ENCODE peak calls at places on chromosomes 13 and 19, in four cellular contexts. C is uterus, I is spleen, S is endothelial cell of umbilical vein. F is an unnamed sample.

GRCh38 chr13:25581351-25581750 is 209.6 kb downstream of the ATP8A2 start:
- DNase-seq in C (no peak), I (no peak), S (no peak), F (no peak)

GRCh38 chr19:53365134-53365898 is at the start of gene ZNF525:
- DNase-seq in I (peak; percentile 99), S (peak; percentile 67), C (peak; percentile 92), F (peak; percentile 59)

GRCh38 chr19:16325161-16325527 is 518 bp downstream of the KLF2 start:
- DNase-seq in C (no peak), S (peak; percentile 30), I (peak; percentile 92), F (no peak)

GRCh38 chr13:114063545-114064515 is 68.6 kb downstream of the RASA3 start:
- DNase-seq in S (no peak), I (peak; percentile 93), C (peak; percentile 75), F (peak; percentile 45)

GRCh38 chr19:3046621-3047306 is 15.5 kb downstream of the TLE5 start:
- DNase-seq in S (no peak), C (peak; percentile 89), I (no peak), F (no peak)

GRCh38 chr19:44943801-44944249 is 1.8 kb downstream of the APOC4 start:
- DNase-seq in C (no peak), S (no peak), I (peak; percentile 83), F (peak; percentile 47)

GRCh38 chr13:103009061-103009840 is 57.0 kb downstream of the SLC10A2 start:
- DNase-seq in S (no peak), I (no peak), C (no peak), F (no peak)

GRCh38 chr13:49746111-49746510 is 46.4 kb downstream of the KPNA3 start:
- DNase-seq in S (no peak), C (no peak), I (no peak), F (no peak)

GRCh38 chr13:34654203-34654602 is 287.9 kb upstream of the NBEA start:
- DNase-seq in C (no peak), S (no peak), I (no peak), F (no peak)

GRCh38 chr19:1221141-1221903 is 15.7 kb downstream of the STK11 start:
- DNase-seq in C (peak; percentile 48), S (peak; percentile 53), I (no peak), F (peak; percentile 52)

GRCh38 chr13:93963266-93964131 is 516.0 kb downstream of the DCT start:
- DNase-seq in C (no peak), I (no peak), S (no peak), F (no peak)

GRCh38 chr13:28467886-28468519 is 26.9 kb downstream of the FLT1 start:
- DNase-seq in I (no peak), C (no peak), S (no peak), F (no peak)

GRCh38 chr13:111510502-111511218 is 190.2 kb downstream of the TEX29 start:
- DNase-seq in S (no peak), C (no peak), I (peak; percentile 56), F (no peak)

GRCh38 chr19:39542198-39542597 is 2.2 kb upstream of the EID2 start:
- DNase-seq in C (no peak), S (peak; percentile 74), I (no peak), F (no peak)

GRCh38 chr13:94175076-94175475 is 304.4 kb downstream of the DCT start:
- DNase-seq in S (no peak), I (no peak), C (no peak), F (no peak)

GRCh38 chr13:87889241-87889640 is 218.1 kb downstream of the SLITRK5 start:
- DNase-seq in I (no peak), C (no peak), S (no peak), F (no peak)

GRCh38 chr13:77061362-77061761 is 34.4 kb upstream of the FBXL3 start:
- DNase-seq in C (no peak), S (no peak), I (no peak), F (no peak)

GRCh38 chr13:99895999-99896695 is 75.4 kb downstream of the ZIC5 start:
- DNase-seq in I (no peak), S (no peak), C (no peak), F (no peak)

GRCh38 chr19:18021121-18021755 is 13.3 kb downstream of the ARRDC2 start:
- DNase-seq in C (peak; percentile 81), S (peak; percentile 97), I (peak; percentile 91), F (peak; percentile 92)

GRCh38 chr13:103948477-103948876 is 882.3 kb upstream of the SLC10A2 start:
- DNase-seq in S (peak; percentile 92), C (no peak), I (no peak), F (no peak)

GRCh38 chr13:72463561-72463960 is 263.9 kb downstream of the MZT1 start:
- DNase-seq in S (no peak), C (no peak), I (no peak), F (no peak)

GRCh38 chr13:51148952-51149573 is 38.0 kb upstream of the C13orf42 start:
- DNase-seq in S (peak; percentile 78), I (no peak), C (peak; percentile 28), F (no peak)

GRCh38 chr19:29812080-29812880 is 489 bp downstream of the CCNE1 start:
- DNase-seq in S (no peak), C (no peak), I (peak; percentile 89), F (no peak)

GRCh38 chr19:39111593-39112199 is 13.9 kb upstream of the PAK4 start:
- DNase-seq in I (no peak), S (no peak), C (no peak), F (no peak)

GRCh38 chr13:25455146-25455545 is 83.4 kb downstream of the ATP8A2 start:
- DNase-seq in C (no peak), I (no peak), S (no peak), F (no peak)

GRCh38 chr13:100234524-100235136 is 145.7 kb downstream of the PCCA start:
- DNase-seq in I (no peak), C (no peak), S (no peak), F (no peak)

GRCh38 chr19:14561832-14562351 is 10.0 kb downstream of the NDUFB7 start:
- DNase-seq in C (no peak), I (no peak), S (no peak), F (peak; percentile 86)

GRCh38 chr19:28968721-28969120 is 244.2 kb downstream of the UQCRFS1 start:
- DNase-seq in S (no peak), I (no peak), C (no peak), F (no peak)

GRCh38 chr13:25992076-25992475 is 59.7 kb downstream of the SHISA2 start:
- DNase-seq in I (no peak), S (no peak), C (no peak), F (no peak)

GRCh38 chr13:32650705-32651311 is 64.6 kb downstream of the PDS5B start:
- DNase-seq in S (peak; percentile 77), C (peak; percentile 45), I (no peak), F (peak; percentile 42)

GRCh38 chr19:41705393-41706174 is 2.8 kb upstream of the CEACAM5 start:
- DNase-seq in C (no peak), I (no peak), S (peak; percentile 17), F (no peak)

GRCh38 chr19:5934779-5935472 is 20.9 kb downstream of the CAPS start:
- DNase-seq in I (no peak), S (peak; percentile 81), C (peak; percentile 84), F (no peak)

GRCh38 chr13:40657307-40657706 is 9.1 kb downstream of the FOXO1 start:
- DNase-seq in S (no peak), C (no peak), I (no peak), F (peak; percentile 28)

GRCh38 chr13:40660692-40661091 is 5.7 kb downstream of the FOXO1 start:
- DNase-seq in S (no peak), I (no peak), C (no peak), F (no peak)

GRCh38 chr13:40657961-40658360 is 8.5 kb downstream of the FOXO1 start:
- DNase-seq in C (no peak), I (no peak), S (no peak), F (no peak)

GRCh38 chr13:40662866-40663265 is 3.6 kb downstream of the FOXO1 start:
- DNase-seq in C (no peak), S (peak; percentile 45), I (no peak), F (no peak)

GRCh38 chr13:40660270-40660669 is 6.2 kb downstream of the FOXO1 start:
- DNase-seq in I (no peak), C (no peak), S (no peak), F (no peak)
- H3K4me1 ChIP-seq in I (peaks cover 58% of the 10 kb centered on the region), C (no peaks in the 10 kb centered on the region), S (peaks cover 18% of the 10 kb centered on the region), F (peaks cover 63% of the 10 kb centered on the region)

GRCh38 chr19:46411088-46412033 is 2.0 kb downstream of the CCDC8 start:
- DNase-seq in C (no peak), S (no peak), I (no peak), F (no peak)
- H3K27me3 ChIP-seq in C (no peaks in the 10 kb centered on the region), S (peaks cover 26% of the 10 kb centered on the region), I (peaks cover 98% of the 10 kb centered on the region), F (peaks cover 73% of the 10 kb centered on the region)

GRCh38 chr13:67228909-67229308 is 1.2 kb downstream of the PCDH9 start:
- DNase-seq in C (no peak), I (no peak), S (peak; percentile 33), F (no peak)

GRCh38 chr13:67229438-67230242 is 496 bp downstream of the PCDH9 start:
- DNase-seq in I (no peak), S (no peak), C (no peak), F (no peak)

GRCh38 chr13:67230774-67231480 is 791 bp upstream of the PCDH9 start:
- DNase-seq in I (peak; percentile 87), S (peak; percentile 73), C (peak; percentile 32), F (peak; percentile 14)

GRCh38 chr13:67231481-67231940 is 1.4 kb upstream of the PCDH9 start:
- DNase-seq in I (no peak), C (no peak), S (no peak), F (no peak)

GRCh38 chr13:67230243-67230773 is at the start of gene PCDH9:
- DNase-seq in S (peak; percentile 99), C (peak; percentile 91), I (peak; percentile 95), F (peak; percentile 85)
- TF ChIP-seq POLR2A in S (no peak), C (peak; percentile 79), I (no peak), F (peak; percentile 94)

DNA sequence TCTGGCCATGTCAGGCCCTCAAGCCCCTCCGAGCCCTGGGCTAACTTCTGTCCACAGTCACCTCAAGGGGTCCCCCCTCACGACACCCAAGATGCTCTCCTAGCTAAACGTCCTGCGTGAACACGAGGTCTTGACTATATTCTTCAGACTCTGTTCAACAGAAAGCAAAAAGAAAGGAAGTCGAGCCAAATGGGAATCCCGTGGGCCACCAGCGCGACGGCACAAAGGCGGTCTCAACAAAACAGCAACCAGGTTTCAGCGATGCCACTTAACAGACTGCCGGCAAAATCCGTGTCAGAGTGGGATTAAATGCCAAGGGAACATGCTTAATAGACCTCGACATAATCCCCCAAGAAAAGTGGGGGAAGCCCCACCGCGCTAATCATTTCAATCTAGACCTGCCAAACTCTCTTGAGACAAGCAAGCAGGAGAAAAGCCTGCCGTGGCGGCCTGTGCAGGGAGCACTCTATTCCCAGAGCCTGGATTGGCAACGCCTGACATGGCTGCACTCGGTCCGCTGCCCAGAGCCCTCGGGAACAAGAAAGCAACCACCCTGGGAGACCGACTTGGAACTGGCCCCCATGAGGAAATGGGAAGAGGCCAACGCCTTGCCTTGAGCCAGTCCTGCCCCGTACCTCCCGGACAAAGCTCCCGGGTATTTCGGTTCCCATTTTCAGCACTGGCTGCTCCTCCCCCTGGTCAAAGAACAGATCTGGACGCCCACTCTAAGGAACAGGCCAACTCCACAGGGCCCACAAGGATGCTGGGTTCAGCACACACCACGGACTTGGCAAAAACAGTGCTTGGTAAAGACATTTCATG is 16.0 kb downstream of the ZC3H4 start:
- DNase-seq in S (no peak), C (no peak), I (peak; percentile 62), F (peak; percentile 56)
- H3K4me1 ChIP-seq in S (no peaks in the 10 kb centered on the region), C (peaks cover 9% of the 10 kb centered on the region), I (peaks cover 27% of the 10 kb centered on the region), F (peaks cover 69% of the 10 kb centered on the region)